ENCODE peak calls at places on chromosomes 6 and 20, in four cellular contexts. B is choroid plexus epithelial cell; I is activated CD8-positive, alpha-beta memory T cell treated with anti-CD3 and anti-CD28 coated beads for 24 hours; O is T-helper 9 cell. E is an unnamed sample.
A peak's percentile ranks its signal among the peaks of the same experiment; 100 is the strongest.

GRCh38 chr6:111730835-111731234 is 125.2 kb upstream of the TRAF3IP2 start:
- DNase-seq in B (no peak), I (no peak), O (no peak), E (peak; percentile 81)

GRCh38 chr6:93701526-93701925 is 282.2 kb upstream of the EPHA7 start:
- DNase-seq in B (peak; percentile 48), I (no peak), O (no peak), E (no peak)

GRCh38 chr20:22795897-22796296 is 211.5 kb upstream of the FOXA2 start:
- DNase-seq in B (peak; percentile 97), I (no peak), O (no peak), E (peak; percentile 98)

GRCh38 chr6:119818876-119819275 is 469.3 kb upstream of the MAN1A1 start:
- DNase-seq in B (no peak), I (no peak), O (no peak), E (no peak)

GRCh38 chr20:6824401-6824800 is 56.9 kb downstream of the BMP2 start:
- DNase-seq in B (no peak), I (no peak), O (no peak), E (no peak)

GRCh38 chr6:148285205-148285604 is 57.4 kb upstream of the SASH1 start:
- DNase-seq in B (no peak), I (no peak), O (no peak), E (no peak)

GRCh38 chr6:41689171-41690008 is 46.0 kb downstream of the TFEB start:
- DNase-seq in B (no peak), I (no peak), O (no peak), E (peak; percentile 22)

GRCh38 chr6:22079788-22080187 is 217.0 kb downstream of the PRL start:
- DNase-seq in B (peak; percentile 93), I (no peak), O (no peak), E (no peak)

GRCh38 chr6:118744261-118744941 is 93.0 kb upstream of the CEP85L start:
- DNase-seq in B (no peak), I (no peak), O (no peak), E (no peak)

GRCh38 chr6:3455490-3456394 is 1.1 kb downstream of the SLC22A23 start:
- DNase-seq in B (no peak), I (peak; percentile 64), O (peak; percentile 3), E (no peak)

GRCh38 chr6:505374-505773 is 113.8 kb downstream of the IRF4 start:
- DNase-seq in B (no peak), I (no peak), O (no peak), E (no peak)

GRCh38 chr6:52420668-52421358 is 671 bp downstream of the EFHC1 start:
- DNase-seq in B (peak; percentile 38), I (no peak), O (no peak), E (peak; percentile 58)

GRCh38 chr6:125714431-125715090 is 34.9 kb upstream of the HEY2 start:
- DNase-seq in B (no peak), I (no peak), O (no peak), E (no peak)

GRCh38 chr6:1267057-1267732 is 44.7 kb upstream of the FOXQ1 start:
- DNase-seq in B (peak; percentile 43), I (no peak), O (no peak), E (no peak)

GRCh38 chr6:145206247-145206907 is 528.9 kb downstream of the EPM2A start:
- DNase-seq in B (peak; percentile 61), I (no peak), O (no peak), E (no peak)

GRCh38 chr20:34891166-34892062 is 15.0 kb downstream of the ACSS2 start:
- DNase-seq in B (peak; percentile 74), I (no peak), O (no peak), E (no peak)

GRCh38 chr6:167906899-167907298 is 80.2 kb downstream of the AFDN start:
- DNase-seq in B (peak; percentile 40), I (no peak), O (no peak), E (peak; percentile 89)

GRCh38 chr6:158817298-158818007 is 1.7 kb downstream of the EZR start:
- DNase-seq in B (peak; percentile 31), I (peak; percentile 71), O (peak; percentile 24), E (peak; percentile 65)

GRCh38 chr6:167238169-167238693 is 52.9 kb upstream of the UNC93A start:
- DNase-seq in B (no peak), I (no peak), O (no peak), E (no peak)

GRCh38 chr20:17771206-17772004 is 71.6 kb downstream of the BANF2 start:
- DNase-seq in B (peak; percentile 59), I (no peak), O (no peak), E (no peak)

GRCh38 chr6:17289491-17290106 is 8.4 kb downstream of the RBM24 start:
- DNase-seq in B (no peak), I (no peak), O (no peak), E (no peak)

GRCh38 chr6:93376026-93376540 is 43.3 kb downstream of the EPHA7 start:
- DNase-seq in B (no peak), I (no peak), O (no peak), E (no peak)

GRCh38 chr6:151689499-151690201 is 117.8 kb upstream of the ESR1 start:
- DNase-seq in B (no peak), I (no peak), O (no peak), E (no peak)